ENCODE peak calls at places on chromosomes 12 and 14, in eight cellular contexts. S is DND-41, H is right cardiac atrium, W is OCI-LY7, T is endothelial cell of umbilical vein, F is HL-60, U is lower leg skin, A is mammary epithelial cell. P is an unnamed sample.

GRCh38 chr12:88291498-88292131 is 149.5 kb downstream of the TMTC3 start:
- DNase-seq in S (no peak), H (no peak), W (no peak), T (peak), F (no peak), U (no peak), A (no peak), P (no peak)

GRCh38 chr12:3003593-3003992 is 44.4 kb downstream of the TEAD4 start:
- DNase-seq in S (no peak), H (no peak), W (no peak), T (no peak), F (no peak), U (no peak), A (no peak), P (no peak)

GRCh38 chr12:2958432-2959193 is 584 bp upstream of the TEAD4 start:
- DNase-seq in S (no peak), H (peak), W (no peak), T (peak), F (no peak), U (no peak), A (peak), P (no peak)

GRCh38 chr12:108599541-108599940 is 1.7 kb upstream of the TMEM119 start:
- DNase-seq in S (no peak), H (no peak), W (no peak), T (no peak), F (no peak), U (no peak), A (no peak), P (no peak)

GRCh38 chr12:99009654-99010296 is 364.7 kb downstream of the APAF1 start:
- DNase-seq in S (no peak), H (no peak), W (no peak), T (no peak), F (no peak), U (no peak), A (no peak), P (no peak)

GRCh38 chr12:50581226-50582184 is 76.7 kb downstream of the DIP2B start:
- DNase-seq in S (no peak), H (no peak), W (no peak), T (no peak), F (no peak), U (no peak), A (peak), P (no peak)

GRCh38 chr14:105974902-105975301 is 448.5 kb downstream of the TMEM121 start:
- DNase-seq in S (peak), H (no peak), W (no peak), T (no peak), F (no peak), U (peak), A (no peak), P (peak)

GRCh38 chr12:115998789-115999478 is 278.6 kb downstream of the MED13L start:
- DNase-seq in S (no peak), H (no peak), W (no peak), T (peak), F (no peak), U (no peak), A (no peak), P (no peak)

GRCh38 chr14:75981826-75982723 is at the start of gene TGFB3:
- DNase-seq in S (peak), H (peak), W (peak), T (peak), F (peak), U (peak), A (peak), P (no peak)

GRCh38 chr14:34129927-34130552 is 179.2 kb upstream of the EGLN3 start:
- DNase-seq in S (no peak), H (no peak), W (no peak), T (no peak), F (no peak), U (no peak), A (no peak), P (no peak)

GRCh38 chr12:131123817-131124216 is 170.1 kb downstream of the ADGRD1 start:
- DNase-seq in S (no peak), H (no peak), W (no peak), T (no peak), F (no peak), U (peak), A (no peak), P (no peak)

GRCh38 chr14:70887207-70888150 is 19.8 kb upstream of the PCNX1 start:
- DNase-seq in S (no peak), H (no peak), W (no peak), T (no peak), F (no peak), U (no peak), A (peak), P (no peak)

GRCh38 chr14:58298880-58299664 is 717 bp downstream of the ARID4A start:
- DNase-seq in S (peak), H (peak), W (peak), T (peak), F (peak), U (peak), A (no peak), P (no peak)

GRCh38 chr12:19712041-19712440 is 272.7 kb downstream of the AEBP2 start:
- DNase-seq in S (no peak), H (no peak), W (no peak), T (peak), F (peak), U (no peak), A (peak), P (no peak)

GRCh38 chr12:42987216-42987631 is 397.7 kb upstream of the PRICKLE1 start:
- DNase-seq in S (no peak), H (no peak), W (no peak), T (no peak), F (no peak), U (no peak), A (no peak), P (no peak)

GRCh38 chr14:31842905-31843304 is 234.2 kb upstream of the ARHGAP5 start:
- DNase-seq in S (no peak), H (no peak), W (no peak), T (no peak), F (peak), U (no peak), A (no peak), P (no peak)

GRCh38 chr12:108610856-108611605 is 13.1 kb upstream of the TMEM119 start:
- DNase-seq in S (no peak), H (no peak), W (no peak), T (no peak), F (no peak), U (no peak), A (no peak), P (no peak)

DNA sequence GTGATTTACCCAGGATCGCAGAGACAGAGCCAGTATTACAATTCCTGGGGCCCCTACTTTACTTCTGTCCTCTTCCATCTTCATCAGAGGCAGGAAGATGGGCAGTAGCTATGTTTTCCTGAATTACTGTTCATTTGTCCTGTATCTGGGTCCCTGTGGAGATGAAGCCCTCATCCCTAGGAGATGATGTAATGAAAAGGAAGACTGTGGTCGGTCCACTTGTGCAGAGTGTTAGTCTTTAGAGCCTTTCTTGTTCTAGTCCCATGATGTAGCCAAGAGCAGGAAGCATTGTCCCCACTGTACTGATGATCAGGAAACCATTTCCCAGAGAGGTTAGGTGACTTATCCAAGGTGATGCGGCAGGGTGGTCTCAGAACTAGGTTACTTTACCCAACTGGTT is 2.6 kb downstream of the CD9 start:
- DNase-seq in S (no peak), H (no peak), W (no peak), T (no peak), F (no peak), U (no peak), A (no peak), P (no peak)
- H3K4me3 ChIP-seq in S (no peak), H (peak), W (no peak), T (peak), F (no peak), U (no peak), A (no peak), P (no peak)

DNA sequence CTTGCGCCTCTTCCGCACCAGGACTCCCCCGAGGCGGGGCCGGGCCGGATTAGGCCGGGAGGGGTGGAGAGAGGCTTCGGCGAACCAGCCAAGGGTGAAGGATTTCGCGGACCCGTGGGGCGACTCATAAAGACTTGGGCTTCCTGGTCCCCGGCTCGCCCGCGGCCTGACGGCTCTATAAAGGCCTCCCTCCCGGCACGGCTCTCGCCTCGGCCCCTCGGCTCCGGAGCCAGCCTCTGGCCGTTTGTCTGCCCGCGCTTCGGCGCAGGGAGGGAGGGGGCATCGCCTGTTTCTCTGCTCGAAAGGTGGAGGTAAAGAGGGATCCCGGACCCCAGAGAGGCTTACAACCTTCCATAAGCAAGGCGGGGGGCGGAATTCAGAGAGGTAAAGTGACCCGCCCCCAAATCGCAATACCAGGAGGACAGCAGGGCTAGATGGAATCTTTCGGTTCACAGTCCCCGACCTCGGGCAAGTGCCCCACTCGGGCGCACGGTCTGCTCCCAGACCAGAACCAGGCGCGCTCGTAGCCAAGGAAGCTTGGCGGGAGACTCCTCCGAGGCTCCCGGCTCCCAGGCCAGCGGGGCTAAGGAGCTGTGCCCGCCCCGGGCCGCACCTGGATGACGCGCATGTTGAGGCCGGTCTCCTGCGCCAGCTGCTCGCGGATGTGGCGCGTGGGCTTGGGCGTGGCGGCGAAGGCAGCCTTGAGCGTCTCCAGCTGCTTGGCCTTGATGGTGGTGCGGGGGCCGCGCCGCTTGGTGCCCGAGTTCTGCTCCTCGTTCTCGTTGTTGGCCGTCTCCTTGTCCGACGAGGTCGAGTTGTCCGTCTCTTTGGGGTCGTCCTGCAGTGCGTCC is 3.9 kb downstream of the LHX5 start:
- DNase-seq in S (no peak), H (no peak), W (no peak), T (no peak), F (no peak), U (peak), A (peak), P (no peak)
- H3K4me3 ChIP-seq in S (no peak), H (peak), W (no peak), T (no peak), F (peak), U (no peak), A (peak), P (no peak)

GRCh38 chr14:69773571-69774276 is 6.8 kb downstream of the SRSF5 start:
- DNase-seq in S (no peak), H (no peak), W (no peak), T (no peak), F (no peak), U (no peak), A (no peak), P (no peak)
- H3K4me3 ChIP-seq in S (no peak), H (no peak), W (no peak), T (no peak), F (no peak), U (no peak), A (no peak), P (no peak)

GRCh38 chr12:132480620-132481132 is 9.3 kb upstream of the FBRSL1 start:
- DNase-seq in S (no peak), H (peak), W (no peak), T (no peak), F (no peak), U (no peak), A (no peak), P (no peak)

GRCh38 chr12:132481771-132482745 is 7.9 kb upstream of the FBRSL1 start:
- DNase-seq in S (no peak), H (peak), W (no peak), T (no peak), F (no peak), U (no peak), A (no peak), P (no peak)

GRCh38 chr12:132479938-132480619 is 9.9 kb upstream of the FBRSL1 start:
- DNase-seq in S (no peak), H (peak), W (no peak), T (no peak), F (no peak), U (no peak), A (no peak), P (no peak)

GRCh38 chr12:132482771-132483170 is 7.2 kb upstream of the FBRSL1 start:
- DNase-seq in S (no peak), H (peak), W (no peak), T (no peak), F (no peak), U (no peak), A (no peak), P (no peak)

GRCh38 chr12:132481345-132481744 is 8.6 kb upstream of the FBRSL1 start:
- DNase-seq in S (no peak), H (peak), W (no peak), T (no peak), F (peak), U (no peak), A (no peak), P (no peak)
- H3K4me3 ChIP-seq in S (no peak), H (no peak), W (no peak), T (no peak), F (no peak), U (no peak), A (no peak), P (no peak)